ENCODE peak calls at places on chromosomes 7 and 10, in eight cellular contexts. E is chondrocyte, D is left ventricle myocardium inferior, L is BJ, J is A549, B is astrocyte of the spinal cord, G is bronchial epithelial cell, Y is gastrocnemius medialis. K is an unnamed sample.

GRCh38 chr7:29968683-29969457 is 20.7 kb downstream of the SCRN1 start:
- DNase-seq in E (no peak), D (no peak), L (no peak), J (no peak), B (peak), G (no peak), Y (no peak), K (no peak)

GRCh38 chr7:142100634-142101033 is 10.9 kb upstream of the MGAM2 start:
- DNase-seq in E (no peak), D (no peak), L (no peak), J (no peak), B (no peak), G (no peak), Y (no peak), K (no peak)

GRCh38 chr7:150323682-150324365 is 479 bp upstream of the ACTR3C start:
- DNase-seq in E (no peak), D (no peak), L (no peak), J (no peak), B (no peak), G (peak), Y (no peak), K (no peak)

GRCh38 chr7:23759556-23760391 is 49.8 kb downstream of the STK31 start:
- DNase-seq in E (no peak), D (no peak), L (no peak), J (no peak), B (peak), G (peak), Y (no peak), K (no peak)

GRCh38 chr7:77831481-77831880 is 32.9 kb downstream of the PHTF2 start:
- DNase-seq in E (no peak), D (no peak), L (no peak), J (no peak), B (no peak), G (peak), Y (no peak), K (no peak)

GRCh38 chr7:75993689-75994387 is 557 bp downstream of the TMEM120A start:
- DNase-seq in E (peak), D (peak), L (no peak), J (peak), B (peak), G (peak), Y (peak), K (peak)

GRCh38 chr10:103504181-103504783 is 10.8 kb downstream of the NEURL1 start:
- DNase-seq in E (peak), D (no peak), L (no peak), J (peak), B (peak), G (peak), Y (no peak), K (no peak)

GRCh38 chr10:95319239-95319638 is 28.4 kb upstream of the PDLIM1 start:
- DNase-seq in E (no peak), D (no peak), L (no peak), J (no peak), B (no peak), G (peak), Y (no peak), K (no peak)

GRCh38 chr7:106823631-106824030 is 41.5 kb upstream of the PIK3CG start:
- DNase-seq in E (no peak), D (no peak), L (no peak), J (no peak), B (no peak), G (peak), Y (no peak), K (no peak)

GRCh38 chr10:94193466-94193924 is 169.2 kb downstream of the NOC3L start:
- DNase-seq in E (no peak), D (no peak), L (peak), J (no peak), B (peak), G (no peak), Y (no peak), K (no peak)

GRCh38 chr7:46156835-46157234 is 235.8 kb upstream of the IGFBP3 start:
- DNase-seq in E (no peak), D (no peak), L (no peak), J (no peak), B (no peak), G (no peak), Y (no peak), K (no peak)

GRCh38 chr10:86288695-86289576 is 77.7 kb downstream of the GRID1 start:
- DNase-seq in E (peak), D (no peak), L (no peak), J (no peak), B (no peak), G (no peak), Y (no peak), K (no peak)

GRCh38 chr10:7409045-7409731 is 1.6 kb downstream of the SFMBT2 start:
- DNase-seq in E (no peak), D (peak), L (no peak), J (peak), B (no peak), G (no peak), Y (peak), K (no peak)

GRCh38 chr7:46157414-46157813 is 236.3 kb upstream of the IGFBP3 start:
- DNase-seq in E (no peak), D (no peak), L (no peak), J (no peak), B (no peak), G (no peak), Y (no peak), K (no peak)

GRCh38 chr10:1715821-1716220 is 21.5 kb downstream of the ADARB2 start:
- DNase-seq in E (no peak), D (no peak), L (no peak), J (peak), B (no peak), G (peak), Y (no peak), K (no peak)

GRCh38 chr7:45697576-45698136 is 123.5 kb downstream of the ADCY1 start:
- DNase-seq in E (no peak), D (no peak), L (no peak), J (no peak), B (peak), G (peak), Y (no peak), K (no peak)

GRCh38 chr7:145850636-145851035 is 266.0 kb upstream of the CNTNAP2 start:
- DNase-seq in E (no peak), D (no peak), L (no peak), J (no peak), B (no peak), G (no peak), Y (no peak), K (no peak)

GRCh38 chr7:44735403-44736165 is 13.1 kb upstream of the ZMIZ2 start:
- DNase-seq in E (no peak), D (no peak), L (peak), J (peak), B (peak), G (peak), Y (no peak), K (no peak)

GRCh38 chr10:102396251-102396650 is 746 bp downstream of the NFKB2 start:
- DNase-seq in E (no peak), D (no peak), L (no peak), J (no peak), B (no peak), G (no peak), Y (no peak), K (no peak)

GRCh38 chr10:22685926-22686325 is 28.5 kb downstream of the PIP4K2A start:
- DNase-seq in E (no peak), D (no peak), L (no peak), J (no peak), B (no peak), G (no peak), Y (peak), K (no peak)

GRCh38 chr7:129494041-129494440 is 8.3 kb upstream of the SMKR1 start:
- DNase-seq in E (no peak), D (no peak), L (peak), J (no peak), B (peak), G (peak), Y (no peak), K (no peak)

GRCh38 chr10:133309720-133310398 is 1.1 kb downstream of the ZNF511 start:
- DNase-seq in E (peak), D (peak), L (no peak), J (no peak), B (no peak), G (no peak), Y (no peak), K (no peak)

GRCh38 chr10:86357041-86357440 is 9.6 kb downstream of the GRID1 start:
- DNase-seq in E (peak), D (no peak), L (no peak), J (no peak), B (no peak), G (no peak), Y (no peak), K (no peak)

GRCh38 chr7:158943713-158944112 is 87.4 kb downstream of the DYNC2I1 start:
- DNase-seq in E (no peak), D (no peak), L (no peak), J (no peak), B (no peak), G (no peak), Y (no peak), K (no peak)

GRCh38 chr10:110192552-110192951 is 14.9 kb upstream of the MXI1 start:
- DNase-seq in E (no peak), D (no peak), L (no peak), J (no peak), B (no peak), G (no peak), Y (no peak), K (no peak)
- TF ChIP-seq CTCF in E (peak), D (peak), L (no peak), J (no peak), B (no peak), G (no peak), Y (no peak), K (no peak)

DNA sequence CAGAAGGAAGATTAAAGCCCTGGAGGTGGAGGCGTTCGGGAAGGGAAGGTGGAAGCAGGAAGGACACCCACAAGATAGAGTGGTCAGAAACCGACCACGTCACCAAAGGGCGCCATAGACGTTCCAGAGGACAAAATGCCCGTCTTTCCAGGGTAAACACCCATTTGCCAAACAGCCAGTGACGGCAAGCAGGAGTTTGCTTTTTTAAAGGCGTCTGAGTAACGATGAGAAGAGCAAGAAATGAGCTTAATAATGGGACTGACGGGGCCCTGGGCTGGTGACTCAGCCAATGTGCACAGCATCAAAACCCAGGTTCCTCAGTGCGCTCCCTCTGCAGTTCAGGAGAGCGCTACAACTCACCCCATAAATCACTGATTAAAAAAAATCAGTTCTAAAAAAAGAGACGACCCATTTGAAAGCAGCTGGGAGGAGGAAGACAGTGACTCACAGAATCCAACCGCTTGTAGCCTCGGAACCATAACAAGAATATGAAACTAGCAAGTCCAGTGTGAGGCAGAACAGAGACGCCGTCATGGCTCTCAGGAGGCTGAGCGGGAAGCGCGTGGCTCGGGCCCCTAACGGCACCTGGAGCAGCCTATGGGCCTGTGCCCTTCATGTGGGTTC is 5.9 kb downstream of the DIP2C start:
- DNase-seq in E (peak), D (no peak), L (peak), J (peak), B (peak), G (no peak), Y (peak), K (no peak)
- TF ChIP-seq CTCF in E (peak), D (no peak), L (peak), J (peak), B (peak), G (no peak), Y (no peak), K (no peak)

GRCh38 chr7:332646-333398 is 42.9 kb downstream of the FOXL3 start:
- DNase-seq in E (peak), D (peak), L (no peak), J (peak), B (peak), G (peak), Y (peak), K (peak)

GRCh38 chr7:335358-336148 is 45.6 kb downstream of the FOXL3 start:
- DNase-seq in E (peak), D (no peak), L (no peak), J (no peak), B (no peak), G (no peak), Y (no peak), K (no peak)

GRCh38 chr7:334618-335357 is 44.8 kb downstream of the FOXL3 start:
- DNase-seq in E (no peak), D (no peak), L (no peak), J (no peak), B (no peak), G (no peak), Y (no peak), K (no peak)

GRCh38 chr7:332020-332517 is 42.1 kb downstream of the FOXL3 start:
- DNase-seq in E (peak), D (no peak), L (no peak), J (no peak), B (no peak), G (no peak), Y (no peak), K (no peak)

GRCh38 chr7:333399-333776 is 43.4 kb downstream of the FOXL3 start:
- DNase-seq in E (peak), D (peak), L (peak), J (peak), B (peak), G (no peak), Y (no peak), K (no peak)
- TF ChIP-seq CTCF in E (no peak), D (no peak), L (no peak), J (no peak), B (no peak), G (no peak), Y (no peak), K (no peak)

DNA sequence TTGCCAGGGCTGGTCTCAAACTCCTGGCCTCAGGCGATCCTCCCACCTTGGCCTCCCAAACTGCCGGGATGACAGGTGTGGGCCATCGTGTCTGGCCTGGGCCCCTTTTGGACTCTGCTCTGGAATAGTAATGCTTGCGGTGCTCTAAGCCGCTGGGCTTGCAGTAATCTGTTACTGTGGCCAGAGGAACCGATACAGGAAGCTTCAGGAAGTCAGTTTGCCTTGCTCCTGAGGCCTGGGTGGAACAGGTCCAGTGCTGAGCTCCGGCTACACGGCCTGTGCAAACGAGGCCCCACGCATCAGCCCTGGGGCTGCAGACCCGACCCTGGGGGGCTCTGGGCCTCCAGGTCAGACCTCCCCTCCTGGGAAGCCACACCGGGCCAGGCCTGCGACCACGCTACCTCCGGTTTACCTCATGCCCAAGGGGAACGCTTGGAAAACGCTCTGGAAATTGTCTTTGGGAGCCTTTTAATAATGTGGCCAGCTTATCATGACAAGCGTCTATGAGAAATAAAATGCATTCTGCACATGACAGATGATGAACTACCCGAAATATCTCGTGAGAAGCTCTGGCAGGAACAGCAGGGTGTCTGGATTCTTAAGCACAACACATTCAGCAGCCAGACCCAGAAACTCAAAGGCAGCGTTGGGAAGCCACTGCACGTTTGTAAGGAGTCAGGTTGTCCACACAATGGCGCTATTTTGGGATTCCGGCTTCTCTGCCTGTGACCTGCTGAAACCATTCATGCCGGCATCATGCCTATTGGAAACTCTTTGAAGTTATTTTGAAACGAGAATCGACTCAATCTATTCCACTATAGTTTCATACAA is 10.1 kb upstream of the ADAP1 start:
- DNase-seq in E (peak), D (peak), L (no peak), J (no peak), B (peak), G (no peak), Y (peak), K (peak)
- TF ChIP-seq CTCF in E (peak), D (peak), L (no peak), J (no peak), B (peak), G (peak), Y (no peak), K (no peak)

K was measured in tibial nerve.